ENCODE peak calls at places on chromosomes 13 and 19, in seven cellular contexts. One of them, this sample, is unnamed.

GRCh38 chr19:4013886-4014540 is 6.5 kb downstream of the PIAS4 start:
- DNase-seq in DND-41: no peak
- DNase-seq in stimulated activated CD4-positive, alpha-beta T cell treated with anti-CD3 and anti-CD28 coated beads, Interleukin-12 subunit alpha, Interleukin-12 subunit beta, amount 100 ng/mL, for 48 hours: no peak
- DNase-seq in ELF-1: peak; percentile 26
- DNase-seq in ureter: no peak
- DNase-seq in stimulated activated CD8-positive, alpha-beta memory T cell treated with anti-CD3 and anti-CD28 coated beads, Interleukin-15, amount 100 ng/mL, for 1 hour: no peak
- DNase-seq in left ventricle myocardium superior: no peak
- DNase-seq in this sample: no peak

GRCh38 chr13:28705734-28706133 is 13.0 kb downstream of the SLC46A3 start:
- DNase-seq in DND-41: no peak
- DNase-seq in stimulated activated CD4-positive, alpha-beta T cell treated with anti-CD3 and anti-CD28 coated beads, Interleukin-12 subunit alpha, Interleukin-12 subunit beta, amount 100 ng/mL, for 48 hours: no peak
- DNase-seq in ELF-1: no peak
- DNase-seq in ureter: no peak
- DNase-seq in stimulated activated CD8-positive, alpha-beta memory T cell treated with anti-CD3 and anti-CD28 coated beads, Interleukin-15, amount 100 ng/mL, for 1 hour: no peak
- DNase-seq in left ventricle myocardium superior: no peak
- DNase-seq in this sample: no peak

GRCh38 chr19:15628236-15629002 is 12.3 kb upstream of the CYP4F3 start:
- DNase-seq in DND-41: no peak
- DNase-seq in stimulated activated CD4-positive, alpha-beta T cell treated with anti-CD3 and anti-CD28 coated beads, Interleukin-12 subunit alpha, Interleukin-12 subunit beta, amount 100 ng/mL, for 48 hours: no peak
- DNase-seq in ELF-1: no peak
- DNase-seq in ureter: peak; percentile 39
- DNase-seq in stimulated activated CD8-positive, alpha-beta memory T cell treated with anti-CD3 and anti-CD28 coated beads, Interleukin-15, amount 100 ng/mL, for 1 hour: no peak
- DNase-seq in left ventricle myocardium superior: no peak
- DNase-seq in this sample: no peak

GRCh38 chr13:40539954-40540706 is 126.3 kb downstream of the FOXO1 start:
- DNase-seq in DND-41: no peak
- DNase-seq in stimulated activated CD4-positive, alpha-beta T cell treated with anti-CD3 and anti-CD28 coated beads, Interleukin-12 subunit alpha, Interleukin-12 subunit beta, amount 100 ng/mL, for 48 hours: no peak
- DNase-seq in ELF-1: peak; percentile 54
- DNase-seq in ureter: no peak
- DNase-seq in stimulated activated CD8-positive, alpha-beta memory T cell treated with anti-CD3 and anti-CD28 coated beads, Interleukin-15, amount 100 ng/mL, for 1 hour: no peak
- DNase-seq in left ventricle myocardium superior: no peak
- DNase-seq in this sample: peak; percentile 76

GRCh38 chr13:52162279-52163101 is 3.1 kb upstream of the NEK3 start:
- DNase-seq in DND-41: no peak
- DNase-seq in stimulated activated CD4-positive, alpha-beta T cell treated with anti-CD3 and anti-CD28 coated beads, Interleukin-12 subunit alpha, Interleukin-12 subunit beta, amount 100 ng/mL, for 48 hours: no peak
- DNase-seq in ELF-1: no peak
- DNase-seq in ureter: no peak
- DNase-seq in stimulated activated CD8-positive, alpha-beta memory T cell treated with anti-CD3 and anti-CD28 coated beads, Interleukin-15, amount 100 ng/mL, for 1 hour: no peak
- DNase-seq in left ventricle myocardium superior: no peak
- DNase-seq in this sample: no peak

GRCh38 chr13:22194106-22194810 is 523.4 kb downstream of the FGF9 start:
- DNase-seq in DND-41: no peak
- DNase-seq in stimulated activated CD4-positive, alpha-beta T cell treated with anti-CD3 and anti-CD28 coated beads, Interleukin-12 subunit alpha, Interleukin-12 subunit beta, amount 100 ng/mL, for 48 hours: no peak
- DNase-seq in ELF-1: no peak
- DNase-seq in ureter: no peak
- DNase-seq in stimulated activated CD8-positive, alpha-beta memory T cell treated with anti-CD3 and anti-CD28 coated beads, Interleukin-15, amount 100 ng/mL, for 1 hour: no peak
- DNase-seq in left ventricle myocardium superior: no peak
- DNase-seq in this sample: no peak

GRCh38 chr13:23087884-23088283 is 92.9 kb upstream of the SGCG start:
- DNase-seq in DND-41: peak; percentile 20
- DNase-seq in stimulated activated CD4-positive, alpha-beta T cell treated with anti-CD3 and anti-CD28 coated beads, Interleukin-12 subunit alpha, Interleukin-12 subunit beta, amount 100 ng/mL, for 48 hours: peak; percentile 14
- DNase-seq in ELF-1: peak; percentile 58
- DNase-seq in ureter: no peak
- DNase-seq in stimulated activated CD8-positive, alpha-beta memory T cell treated with anti-CD3 and anti-CD28 coated beads, Interleukin-15, amount 100 ng/mL, for 1 hour: no peak
- DNase-seq in left ventricle myocardium superior: no peak
- DNase-seq in this sample: peak; percentile 16

GRCh38 chr19:52584686-52585085 is 14.6 kb downstream of the ZNF701 start:
- DNase-seq in DND-41: no peak
- DNase-seq in stimulated activated CD4-positive, alpha-beta T cell treated with anti-CD3 and anti-CD28 coated beads, Interleukin-12 subunit alpha, Interleukin-12 subunit beta, amount 100 ng/mL, for 48 hours: no peak
- DNase-seq in ELF-1: peak; percentile 78
- DNase-seq in ureter: no peak
- DNase-seq in stimulated activated CD8-positive, alpha-beta memory T cell treated with anti-CD3 and anti-CD28 coated beads, Interleukin-15, amount 100 ng/mL, for 1 hour: no peak
- DNase-seq in left ventricle myocardium superior: no peak
- DNase-seq in this sample: no peak

GRCh38 chr19:11658954-11659353 is 61.7 kb downstream of the ZNF627 start:
- DNase-seq in DND-41: no peak
- DNase-seq in stimulated activated CD4-positive, alpha-beta T cell treated with anti-CD3 and anti-CD28 coated beads, Interleukin-12 subunit alpha, Interleukin-12 subunit beta, amount 100 ng/mL, for 48 hours: no peak
- DNase-seq in ELF-1: no peak
- DNase-seq in ureter: no peak
- DNase-seq in stimulated activated CD8-positive, alpha-beta memory T cell treated with anti-CD3 and anti-CD28 coated beads, Interleukin-15, amount 100 ng/mL, for 1 hour: no peak
- DNase-seq in left ventricle myocardium superior: no peak
- DNase-seq in this sample: no peak

GRCh38 chr19:19033176-19033425 is 216 bp downstream of the SUGP2 start:
- DNase-seq in DND-41: no peak
- DNase-seq in stimulated activated CD4-positive, alpha-beta T cell treated with anti-CD3 and anti-CD28 coated beads, Interleukin-12 subunit alpha, Interleukin-12 subunit beta, amount 100 ng/mL, for 48 hours: no peak
- DNase-seq in ELF-1: no peak
- DNase-seq in ureter: no peak
- DNase-seq in stimulated activated CD8-positive, alpha-beta memory T cell treated with anti-CD3 and anti-CD28 coated beads, Interleukin-15, amount 100 ng/mL, for 1 hour: no peak
- DNase-seq in left ventricle myocardium superior: no peak
- DNase-seq in this sample: no peak

GRCh38 chr19:10416380-10417257 is 3.7 kb upstream of the PDE4A start:
- DNase-seq in DND-41: peak; percentile 69
- DNase-seq in stimulated activated CD4-positive, alpha-beta T cell treated with anti-CD3 and anti-CD28 coated beads, Interleukin-12 subunit alpha, Interleukin-12 subunit beta, amount 100 ng/mL, for 48 hours: peak; percentile 95
- DNase-seq in ELF-1: peak; percentile 96
- DNase-seq in ureter: peak; percentile 78
- DNase-seq in stimulated activated CD8-positive, alpha-beta memory T cell treated with anti-CD3 and anti-CD28 coated beads, Interleukin-15, amount 100 ng/mL, for 1 hour: peak; percentile 81
- DNase-seq in left ventricle myocardium superior: peak; percentile 87
- DNase-seq in this sample: peak; percentile 89

GRCh38 chr19:16040642-16041041 is 35.7 kb upstream of the TPM4 start:
- DNase-seq in DND-41: no peak
- DNase-seq in stimulated activated CD4-positive, alpha-beta T cell treated with anti-CD3 and anti-CD28 coated beads, Interleukin-12 subunit alpha, Interleukin-12 subunit beta, amount 100 ng/mL, for 48 hours: no peak
- DNase-seq in ELF-1: no peak
- DNase-seq in ureter: no peak
- DNase-seq in stimulated activated CD8-positive, alpha-beta memory T cell treated with anti-CD3 and anti-CD28 coated beads, Interleukin-15, amount 100 ng/mL, for 1 hour: no peak
- DNase-seq in left ventricle myocardium superior: no peak
- DNase-seq in this sample: no peak

GRCh38 chr13:72121466-72121865 is 254.5 kb upstream of the DACH1 start:
- DNase-seq in DND-41: no peak
- DNase-seq in stimulated activated CD4-positive, alpha-beta T cell treated with anti-CD3 and anti-CD28 coated beads, Interleukin-12 subunit alpha, Interleukin-12 subunit beta, amount 100 ng/mL, for 48 hours: no peak
- DNase-seq in ELF-1: no peak
- DNase-seq in ureter: no peak
- DNase-seq in stimulated activated CD8-positive, alpha-beta memory T cell treated with anti-CD3 and anti-CD28 coated beads, Interleukin-15, amount 100 ng/mL, for 1 hour: no peak
- DNase-seq in left ventricle myocardium superior: no peak
- DNase-seq in this sample: no peak

GRCh38 chr19:1833540-1833939 is 14.7 kb downstream of the REXO1 start:
- DNase-seq in DND-41: no peak
- DNase-seq in stimulated activated CD4-positive, alpha-beta T cell treated with anti-CD3 and anti-CD28 coated beads, Interleukin-12 subunit alpha, Interleukin-12 subunit beta, amount 100 ng/mL, for 48 hours: no peak
- DNase-seq in ELF-1: no peak
- DNase-seq in ureter: no peak
- DNase-seq in stimulated activated CD8-positive, alpha-beta memory T cell treated with anti-CD3 and anti-CD28 coated beads, Interleukin-15, amount 100 ng/mL, for 1 hour: no peak
- DNase-seq in left ventricle myocardium superior: no peak
- DNase-seq in this sample: no peak

GRCh38 chr13:65911546-65912193 is 1318.5 kb downstream of the PCDH9 start:
- DNase-seq in DND-41: no peak
- DNase-seq in stimulated activated CD4-positive, alpha-beta T cell treated with anti-CD3 and anti-CD28 coated beads, Interleukin-12 subunit alpha, Interleukin-12 subunit beta, amount 100 ng/mL, for 48 hours: no peak
- DNase-seq in ELF-1: no peak
- DNase-seq in ureter: no peak
- DNase-seq in stimulated activated CD8-positive, alpha-beta memory T cell treated with anti-CD3 and anti-CD28 coated beads, Interleukin-15, amount 100 ng/mL, for 1 hour: no peak
- DNase-seq in left ventricle myocardium superior: no peak
- DNase-seq in this sample: no peak

GRCh38 chr13:91195789-91196188 is 151.7 kb upstream of the MIR17HG start:
- DNase-seq in DND-41: no peak
- DNase-seq in stimulated activated CD4-positive, alpha-beta T cell treated with anti-CD3 and anti-CD28 coated beads, Interleukin-12 subunit alpha, Interleukin-12 subunit beta, amount 100 ng/mL, for 48 hours: no peak
- DNase-seq in ELF-1: no peak
- DNase-seq in ureter: no peak
- DNase-seq in stimulated activated CD8-positive, alpha-beta memory T cell treated with anti-CD3 and anti-CD28 coated beads, Interleukin-15, amount 100 ng/mL, for 1 hour: no peak
- DNase-seq in left ventricle myocardium superior: no peak
- DNase-seq in this sample: no peak

GRCh38 chr13:46516624-46517318 is 36.2 kb upstream of the LRCH1 start:
- DNase-seq in DND-41: no peak
- DNase-seq in stimulated activated CD4-positive, alpha-beta T cell treated with anti-CD3 and anti-CD28 coated beads, Interleukin-12 subunit alpha, Interleukin-12 subunit beta, amount 100 ng/mL, for 48 hours: no peak
- DNase-seq in ELF-1: no peak
- DNase-seq in ureter: no peak
- DNase-seq in stimulated activated CD8-positive, alpha-beta memory T cell treated with anti-CD3 and anti-CD28 coated beads, Interleukin-15, amount 100 ng/mL, for 1 hour: no peak
- DNase-seq in left ventricle myocardium superior: no peak
- DNase-seq in this sample: no peak

GRCh38 chr13:28313579-28313978 is 175.2 kb downstream of the PAN3 start:
- DNase-seq in DND-41: peak; percentile 38
- DNase-seq in stimulated activated CD4-positive, alpha-beta T cell treated with anti-CD3 and anti-CD28 coated beads, Interleukin-12 subunit alpha, Interleukin-12 subunit beta, amount 100 ng/mL, for 48 hours: peak; percentile 7
- DNase-seq in ELF-1: peak; percentile 27
- DNase-seq in ureter: no peak
- DNase-seq in stimulated activated CD8-positive, alpha-beta memory T cell treated with anti-CD3 and anti-CD28 coated beads, Interleukin-15, amount 100 ng/mL, for 1 hour: no peak
- DNase-seq in left ventricle myocardium superior: no peak
- DNase-seq in this sample: no peak

GRCh38 chr13:72218966-72219365 is 352.0 kb upstream of the DACH1 start:
- DNase-seq in DND-41: no peak
- DNase-seq in stimulated activated CD4-positive, alpha-beta T cell treated with anti-CD3 and anti-CD28 coated beads, Interleukin-12 subunit alpha, Interleukin-12 subunit beta, amount 100 ng/mL, for 48 hours: no peak
- DNase-seq in ELF-1: no peak
- DNase-seq in ureter: no peak
- DNase-seq in stimulated activated CD8-positive, alpha-beta memory T cell treated with anti-CD3 and anti-CD28 coated beads, Interleukin-15, amount 100 ng/mL, for 1 hour: no peak
- DNase-seq in left ventricle myocardium superior: no peak
- DNase-seq in this sample: no peak

GRCh38 chr13:109213714-109214113 is 572.7 kb downstream of the IRS2 start:
- DNase-seq in DND-41: no peak
- DNase-seq in stimulated activated CD4-positive, alpha-beta T cell treated with anti-CD3 and anti-CD28 coated beads, Interleukin-12 subunit alpha, Interleukin-12 subunit beta, amount 100 ng/mL, for 48 hours: no peak
- DNase-seq in ELF-1: no peak
- DNase-seq in ureter: no peak
- DNase-seq in stimulated activated CD8-positive, alpha-beta memory T cell treated with anti-CD3 and anti-CD28 coated beads, Interleukin-15, amount 100 ng/mL, for 1 hour: no peak
- DNase-seq in left ventricle myocardium superior: no peak
- DNase-seq in this sample: no peak

GRCh38 chr19:8320564-8321066 is 560 bp downstream of the NDUFA7 start:
- DNase-seq in DND-41: peak; percentile 31
- DNase-seq in stimulated activated CD4-positive, alpha-beta T cell treated with anti-CD3 and anti-CD28 coated beads, Interleukin-12 subunit alpha, Interleukin-12 subunit beta, amount 100 ng/mL, for 48 hours: no peak
- DNase-seq in ELF-1: peak; percentile 57
- DNase-seq in ureter: no peak
- DNase-seq in stimulated activated CD8-positive, alpha-beta memory T cell treated with anti-CD3 and anti-CD28 coated beads, Interleukin-15, amount 100 ng/mL, for 1 hour: no peak
- DNase-seq in left ventricle myocardium superior: peak; percentile 37
- DNase-seq in this sample: no peak

GRCh38 chr19:38270587-38271167 is 6.3 kb downstream of the SPINT2 start:
- DNase-seq in DND-41: no peak
- DNase-seq in stimulated activated CD4-positive, alpha-beta T cell treated with anti-CD3 and anti-CD28 coated beads, Interleukin-12 subunit alpha, Interleukin-12 subunit beta, amount 100 ng/mL, for 48 hours: no peak
- DNase-seq in ELF-1: peak; percentile 58
- DNase-seq in ureter: no peak
- DNase-seq in stimulated activated CD8-positive, alpha-beta memory T cell treated with anti-CD3 and anti-CD28 coated beads, Interleukin-15, amount 100 ng/mL, for 1 hour: no peak
- DNase-seq in left ventricle myocardium superior: no peak
- DNase-seq in this sample: peak; percentile 99

GRCh38 chr19:33675501-33676124 is 53.9 kb downstream of the CHST8 start:
- DNase-seq in DND-41: no peak
- DNase-seq in stimulated activated CD4-positive, alpha-beta T cell treated with anti-CD3 and anti-CD28 coated beads, Interleukin-12 subunit alpha, Interleukin-12 subunit beta, amount 100 ng/mL, for 48 hours: no peak
- DNase-seq in ELF-1: no peak
- DNase-seq in ureter: no peak
- DNase-seq in stimulated activated CD8-positive, alpha-beta memory T cell treated with anti-CD3 and anti-CD28 coated beads, Interleukin-15, amount 100 ng/mL, for 1 hour: no peak
- DNase-seq in left ventricle myocardium superior: no peak
- DNase-seq in this sample: no peak

GRCh38 chr19:339262-339887 is 5.2 kb downstream of the MIER2 start:
- DNase-seq in DND-41: no peak
- DNase-seq in stimulated activated CD4-positive, alpha-beta T cell treated with anti-CD3 and anti-CD28 coated beads, Interleukin-12 subunit alpha, Interleukin-12 subunit beta, amount 100 ng/mL, for 48 hours: no peak
- DNase-seq in ELF-1: no peak
- DNase-seq in ureter: no peak
- DNase-seq in stimulated activated CD8-positive, alpha-beta memory T cell treated with anti-CD3 and anti-CD28 coated beads, Interleukin-15, amount 100 ng/mL, for 1 hour: no peak
- DNase-seq in left ventricle myocardium superior: no peak
- DNase-seq in this sample: no peak

GRCh38 chr13:31767175-31767900 is 28.0 kb downstream of the RXFP2 start:
- DNase-seq in DND-41: no peak
- DNase-seq in stimulated activated CD4-positive, alpha-beta T cell treated with anti-CD3 and anti-CD28 coated beads, Interleukin-12 subunit alpha, Interleukin-12 subunit beta, amount 100 ng/mL, for 48 hours: no peak
- DNase-seq in ELF-1: no peak
- DNase-seq in ureter: no peak
- DNase-seq in stimulated activated CD8-positive, alpha-beta memory T cell treated with anti-CD3 and anti-CD28 coated beads, Interleukin-15, amount 100 ng/mL, for 1 hour: no peak
- DNase-seq in left ventricle myocardium superior: no peak
- DNase-seq in this sample: peak; percentile 74

GRCh38 chr19:55647732-55648656 is at the start of gene CCDC106:
- DNase-seq in DND-41: peak; percentile 82
- DNase-seq in stimulated activated CD4-positive, alpha-beta T cell treated with anti-CD3 and anti-CD28 coated beads, Interleukin-12 subunit alpha, Interleukin-12 subunit beta, amount 100 ng/mL, for 48 hours: no peak
- DNase-seq in ELF-1: peak; percentile 72
- DNase-seq in ureter: peak; percentile 62
- DNase-seq in stimulated activated CD8-positive, alpha-beta memory T cell treated with anti-CD3 and anti-CD28 coated beads, Interleukin-15, amount 100 ng/mL, for 1 hour: no peak
- DNase-seq in left ventricle myocardium superior: peak; percentile 81
- DNase-seq in this sample: peak; percentile 74

GRCh38 chr13:35139591-35139990 is 197.5 kb downstream of the NBEA start:
- DNase-seq in DND-41: no peak
- DNase-seq in stimulated activated CD4-positive, alpha-beta T cell treated with anti-CD3 and anti-CD28 coated beads, Interleukin-12 subunit alpha, Interleukin-12 subunit beta, amount 100 ng/mL, for 48 hours: no peak
- DNase-seq in ELF-1: no peak
- DNase-seq in ureter: no peak
- DNase-seq in stimulated activated CD8-positive, alpha-beta memory T cell treated with anti-CD3 and anti-CD28 coated beads, Interleukin-15, amount 100 ng/mL, for 1 hour: no peak
- DNase-seq in left ventricle myocardium superior: no peak
- DNase-seq in this sample: no peak

GRCh38 chr19:46016426-46017094 is 6.3 kb downstream of the PGLYRP1 start:
- DNase-seq in DND-41: peak; percentile 53
- DNase-seq in stimulated activated CD4-positive, alpha-beta T cell treated with anti-CD3 and anti-CD28 coated beads, Interleukin-12 subunit alpha, Interleukin-12 subunit beta, amount 100 ng/mL, for 48 hours: peak; percentile 83
- DNase-seq in ELF-1: peak; percentile 87
- DNase-seq in ureter: peak; percentile 83
- DNase-seq in stimulated activated CD8-positive, alpha-beta memory T cell treated with anti-CD3 and anti-CD28 coated beads, Interleukin-15, amount 100 ng/mL, for 1 hour: peak; percentile 71
- DNase-seq in left ventricle myocardium superior: peak; percentile 89
- DNase-seq in this sample: peak; percentile 74

GRCh38 chr13:22883961-22884360 is 296.8 kb upstream of the SGCG start:
- DNase-seq in DND-41: no peak
- DNase-seq in stimulated activated CD4-positive, alpha-beta T cell treated with anti-CD3 and anti-CD28 coated beads, Interleukin-12 subunit alpha, Interleukin-12 subunit beta, amount 100 ng/mL, for 48 hours: no peak
- DNase-seq in ELF-1: peak; percentile 87
- DNase-seq in ureter: no peak
- DNase-seq in stimulated activated CD8-positive, alpha-beta memory T cell treated with anti-CD3 and anti-CD28 coated beads, Interleukin-15, amount 100 ng/mL, for 1 hour: no peak
- DNase-seq in left ventricle myocardium superior: no peak
- DNase-seq in this sample: no peak

GRCh38 chr19:40533508-40533907 is 43.2 kb upstream of the SHKBP1 start:
- DNase-seq in DND-41: no peak
- DNase-seq in stimulated activated CD4-positive, alpha-beta T cell treated with anti-CD3 and anti-CD28 coated beads, Interleukin-12 subunit alpha, Interleukin-12 subunit beta, amount 100 ng/mL, for 48 hours: no peak
- DNase-seq in ELF-1: no peak
- DNase-seq in ureter: no peak
- DNase-seq in stimulated activated CD8-positive, alpha-beta memory T cell treated with anti-CD3 and anti-CD28 coated beads, Interleukin-15, amount 100 ng/mL, for 1 hour: no peak
- DNase-seq in left ventricle myocardium superior: no peak
- DNase-seq in this sample: no peak

GRCh38 chr13:110113284-110113764 is 193.6 kb downstream of the COL4A1 start:
- DNase-seq in DND-41: no peak
- DNase-seq in stimulated activated CD4-positive, alpha-beta T cell treated with anti-CD3 and anti-CD28 coated beads, Interleukin-12 subunit alpha, Interleukin-12 subunit beta, amount 100 ng/mL, for 48 hours: no peak
- DNase-seq in ELF-1: no peak
- DNase-seq in ureter: no peak
- DNase-seq in stimulated activated CD8-positive, alpha-beta memory T cell treated with anti-CD3 and anti-CD28 coated beads, Interleukin-15, amount 100 ng/mL, for 1 hour: no peak
- DNase-seq in left ventricle myocardium superior: no peak
- DNase-seq in this sample: peak; percentile 71